ENCODE peak calls at places on chromosomes 12 and 14, in six cellular contexts. M is suprapubic skin, V is breast epithelium, H is adrenal gland, R is body of pancreas, D is stomach. P is an unnamed sample.

GRCh38 chr14:77582511-77582910 is 33.9 kb downstream of the SPTLC2 start:
- DNase-seq in V (no peak), R (no peak), H (no peak), M (no peak), D (no peak), P (no peak)

GRCh38 chr12:132197581-132198281 is 53.5 kb downstream of the NOC4L start:
- DNase-seq in R (no peak), H (no peak), D (no peak), V (no peak), M (no peak), P (no peak)

GRCh38 chr12:120015313-120015712 is 26.3 kb downstream of the BICDL1 start:
- DNase-seq in H (no peak), M (no peak), R (no peak), V (no peak), D (no peak), P (no peak)

GRCh38 chr14:73739174-73739898 is 25.2 kb upstream of the PNMA1 start:
- DNase-seq in R (no peak), M (peak; percentile 66), H (no peak), D (no peak), V (no peak), P (peak; percentile 64)

GRCh38 chr14:64800000-64800399 is 79.7 kb downstream of the SPTB start:
- DNase-seq in D (peak; percentile 41), V (no peak), H (peak; percentile 45), R (peak; percentile 62), M (no peak), P (no peak)

GRCh38 chr12:54650884-54651283 is 2.7 kb upstream of the DCD start:
- DNase-seq in H (no peak), D (no peak), R (no peak), M (no peak), V (no peak), P (no peak)

GRCh38 chr12:95648990-95649791 is 97.9 kb upstream of the USP44 start:
- DNase-seq in M (no peak), V (peak; percentile 75), H (no peak), D (no peak), R (peak; percentile 60), P (no peak)

GRCh38 chr14:40417777-40418401 is 985.7 kb upstream of the FBXO33 start:
- DNase-seq in R (peak; percentile 30), V (no peak), M (no peak), D (peak; percentile 25), H (peak; percentile 19), P (no peak)

GRCh38 chr14:99667821-99668220 is 16.3 kb upstream of the CYP46A1 start:
- DNase-seq in H (no peak), M (no peak), V (no peak), R (no peak), D (no peak), P (no peak)

GRCh38 chr14:100035700-100036099 is 29.5 kb upstream of the EVL start:
- DNase-seq in R (no peak), V (no peak), H (no peak), D (no peak), M (no peak), P (no peak)

GRCh38 chr12:8905546-8905945 is 8.8 kb upstream of the PHC1 start:
- DNase-seq in D (no peak), V (no peak), R (no peak), H (no peak), M (no peak), P (no peak)

GRCh38 chr12:48334807-48335206 is 15.9 kb downstream of the ZNF641 start:
- DNase-seq in D (no peak), H (no peak), M (no peak), R (no peak), V (no peak), P (no peak)

GRCh38 chr12:45204757-45205156 is 11.1 kb upstream of the ANO6 start:
- DNase-seq in D (no peak), H (no peak), V (no peak), M (no peak), R (no peak), P (no peak)

GRCh38 chr14:90381011-90381790 is 15.6 kb upstream of the CALM1 start:
- DNase-seq in M (no peak), H (peak; percentile 24), V (no peak), R (peak; percentile 64), D (peak; percentile 34), P (peak; percentile 87)

GRCh38 chr12:39043425-39043824 is 138.0 kb upstream of the CPNE8 start:
- DNase-seq in R (no peak), M (no peak), V (no peak), H (no peak), D (no peak), P (no peak)

GRCh38 chr12:10073266-10073665 is 25.5 kb downstream of the CLEC1A start:
- DNase-seq in D (no peak), H (no peak), M (no peak), V (no peak), R (no peak), P (no peak)

GRCh38 chr12:26799741-26800140 is 33.3 kb downstream of the ITPR2 start:
- DNase-seq in H (no peak), R (no peak), V (no peak), M (no peak), D (no peak), P (no peak)

GRCh38 chr12:26798013-26798412 is 35.0 kb downstream of the ITPR2 start:
- DNase-seq in H (no peak), V (no peak), M (no peak), R (no peak), D (no peak), P (no peak)

GRCh38 chr12:26800858-26801257 is 32.1 kb downstream of the ITPR2 start:
- DNase-seq in R (no peak), M (no peak), V (no peak), H (no peak), D (no peak), P (no peak)

GRCh38 chr12:26798669-26799068 is 34.3 kb downstream of the ITPR2 start:
- DNase-seq in R (no peak), V (no peak), M (no peak), D (no peak), H (no peak), P (no peak)

DNA sequence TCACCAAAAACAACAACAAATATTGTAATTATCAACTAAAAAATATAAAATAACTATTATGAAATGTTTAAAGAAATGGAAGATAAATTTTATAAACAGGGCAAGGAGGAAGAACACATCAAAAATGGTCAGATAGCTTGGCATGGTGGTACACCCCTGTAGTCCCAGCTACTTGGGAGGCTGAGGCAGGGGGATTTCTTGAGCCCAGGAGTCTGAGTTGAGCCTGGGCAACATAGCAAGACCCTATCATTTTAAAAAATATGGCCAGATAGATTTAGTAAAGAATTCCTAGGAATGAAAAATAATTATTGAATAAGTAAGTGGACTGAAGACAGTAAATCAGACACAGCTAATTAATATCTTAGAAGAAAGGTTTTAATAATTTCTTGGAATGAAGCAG is 32.6 kb downstream of the ITPR2 start:
- DNase-seq in R (no peak), D (no peak), H (no peak), M (no peak), V (no peak), P (no peak)
- TF ChIP-seq POLR2A in R (no peak), D (no peak), H (no peak), M (no peak), V (no peak), P (no peak)

DNA sequence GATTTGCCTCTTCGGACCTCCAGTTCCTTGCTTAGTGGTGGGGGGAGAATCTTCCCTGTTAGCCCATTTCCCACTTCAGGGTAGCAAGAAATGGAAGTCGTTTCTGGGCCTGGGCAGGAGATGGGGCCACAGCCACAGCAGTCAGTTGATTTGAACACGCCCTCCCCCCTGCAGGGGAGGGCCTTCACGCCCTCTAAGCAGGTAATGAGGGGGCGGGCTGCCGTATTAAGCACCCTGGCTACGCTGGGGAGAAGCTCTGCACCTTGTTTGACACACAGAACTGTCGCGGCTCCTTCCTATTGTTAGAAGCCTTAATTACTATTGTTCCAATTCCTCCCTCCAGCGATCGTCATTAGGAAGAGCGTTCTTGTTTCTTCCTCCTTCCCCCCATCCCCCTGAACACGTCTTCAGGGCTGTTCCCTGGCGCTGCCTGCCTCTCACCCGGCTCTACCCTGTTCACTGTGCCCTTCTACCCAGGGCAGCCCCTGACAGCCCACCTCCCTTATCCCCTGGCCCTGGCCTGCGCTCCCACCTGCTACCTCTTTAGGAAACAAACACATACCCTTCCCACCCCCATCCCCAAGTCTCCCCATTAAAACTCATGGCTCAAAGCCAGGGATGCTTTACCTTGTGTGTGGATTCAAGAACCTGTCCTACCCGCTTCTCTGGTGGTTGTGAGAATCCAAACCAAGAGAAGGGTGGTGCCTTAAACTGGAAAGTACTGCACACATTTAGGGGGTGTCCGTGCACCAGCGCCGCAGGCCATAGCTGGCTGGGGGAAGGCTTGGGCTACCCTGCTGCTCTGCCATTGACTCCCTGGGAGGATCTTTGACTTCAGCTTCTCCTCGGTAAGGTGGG is 137.6 kb downstream of the TSPAN9 start:
- DNase-seq in D (no peak), H (no peak), M (no peak), V (peak; percentile 47), R (no peak), P (no peak)
- TF ChIP-seq CTCF in D (no peak), H (no peak), M (no peak), V (no peak), R (no peak), P (no peak)

DNA sequence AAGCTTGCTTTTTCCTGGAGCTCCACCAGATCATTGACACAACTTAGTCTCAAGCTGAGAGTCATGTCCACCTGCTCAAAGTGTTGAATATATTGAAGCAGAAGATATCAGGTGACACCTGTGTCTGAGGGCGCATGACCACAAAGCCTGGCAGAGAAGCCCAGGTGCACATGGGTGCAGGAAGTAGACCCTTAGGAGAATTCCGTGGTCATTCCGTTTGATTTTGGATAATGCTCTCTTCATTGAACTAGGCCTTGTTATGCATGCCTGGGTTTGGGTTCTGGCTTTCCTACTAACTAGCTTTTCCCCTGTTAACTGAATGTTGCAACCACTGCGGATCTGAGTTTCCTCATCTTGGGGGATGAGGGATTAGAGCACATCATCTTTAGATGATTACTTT is 7.1 kb downstream of the ARHGDIB start:
- DNase-seq in R (no peak), D (no peak), V (no peak), H (no peak), M (no peak), P (no peak)
- H3K4me1 ChIP-seq in R (peaks cover 4% of the 10 kb centered on the region), D (peaks cover 82% of the 10 kb centered on the region), V (no peaks in the 10 kb centered on the region), H (no peaks in the 10 kb centered on the region), M (peaks cover 57% of the 10 kb centered on the region), P (peaks cover 23% of the 10 kb centered on the region)

GRCh38 chr14:69606258-69606657 is 5.1 kb upstream of the SUSD6 start:
- DNase-seq in H (peak; percentile 43), V (no peak), D (no peak), R (no peak), M (no peak), P (no peak)
- TF ChIP-seq POLR2A in H (no peak), V (no peak), D (no peak), R (no peak), M (no peak), P (no peak)

GRCh38 chr14:103832046-103832445 is 15.3 kb downstream of the PPP1R13B start:
- DNase-seq in D (no peak), M (no peak), H (no peak), R (no peak), V (no peak), P (no peak)
- TF ChIP-seq CTCF in D (no peak), M (no peak), H (no peak), R (no peak), V (no peak), P (no peak)